ENCODE peak calls at places on chromosomes 13 and 19, in ten cellular contexts. E, I, X, A, U, F, N, H, B and L are unnamed samples.

GRCh38 chr19:50629801-50630200 is 9.9 kb downstream of the SYT3 start:
- DNase-seq in A (no peak), N (no peak), B (no peak), H (no peak), I (no peak), X (no peak), F (no peak), E (no peak), U (no peak), L (no peak)

GRCh38 chr13:31814523-31814922 is 75.2 kb downstream of the RXFP2 start:
- DNase-seq in B (no peak), X (no peak), U (no peak), A (no peak), E (no peak), I (no peak), H (no peak), F (no peak), N (no peak), L (no peak)

GRCh38 chr19:42282036-42282762 is 13.1 kb downstream of the CIC start:
- DNase-seq in U (no peak), N (no peak), I (no peak), H (peak; percentile 36), A (no peak), B (no peak), E (no peak), X (no peak), F (peak; percentile 47), L (no peak)

GRCh38 chr13:110471156-110471832 is 90.2 kb downstream of the RAB20 start:
- DNase-seq in N (no peak), U (no peak), H (no peak), A (no peak), B (no peak), X (no peak), F (no peak), I (no peak), E (no peak), L (no peak)

GRCh38 chr13:44425041-44425814 is 51.6 kb downstream of the SERP2 start:
- DNase-seq in E (no peak), X (peak; percentile 16), N (no peak), A (no peak), B (no peak), I (no peak), F (no peak), U (no peak), H (no peak), L (no peak)

GRCh38 chr19:58558066-58558622 is at the start of gene UBE2M:
- DNase-seq in F (peak; percentile 96), U (peak; percentile 91), A (peak; percentile 63), X (peak; percentile 89), I (peak; percentile 68), E (peak; percentile 55), H (no peak), B (peak; percentile 68), N (no peak), L (no peak)

GRCh38 chr13:98581971-98582702 is 5.2 kb upstream of the STK24 start:
- DNase-seq in I (no peak), U (no peak), B (peak; percentile 84), H (peak; percentile 75), E (no peak), N (no peak), F (peak; percentile 48), X (no peak), A (no peak), L (no peak)

GRCh38 chr19:38952395-38953165 is 21.8 kb downstream of the MRPS12 start:
- DNase-seq in B (peak; percentile 43), X (no peak), F (peak; percentile 56), I (no peak), E (peak; percentile 11), H (no peak), A (no peak), U (no peak), N (no peak), L (no peak)

GRCh38 chr19:58544591-58545285 is 874 bp downstream of the TRIM28 start:
- DNase-seq in H (peak; percentile 52), B (peak; percentile 76), I (peak; percentile 77), A (peak; percentile 50), X (no peak), F (peak; percentile 88), E (no peak), U (no peak), N (no peak), L (no peak)

GRCh38 chr13:113812140-113813036 is 51.5 kb downstream of the GAS6 start:
- DNase-seq in E (no peak), U (peak; percentile 76), H (no peak), F (no peak), N (no peak), I (no peak), X (no peak), B (no peak), A (no peak), L (no peak)

GRCh38 chr19:40778865-40779284 is 828 bp downstream of the RAB4B start:
- DNase-seq in A (no peak), I (no peak), U (no peak), B (no peak), N (no peak), F (peak; percentile 57), E (no peak), X (no peak), H (no peak), L (no peak)

GRCh38 chr19:48135411-48135810 is 24.8 kb upstream of the PLA2G4C start:
- DNase-seq in B (no peak), A (no peak), F (peak; percentile 23), X (no peak), N (no peak), H (no peak), I (no peak), U (no peak), E (no peak), L (no peak)

GRCh38 chr13:99018418-99019180 is 40.7 kb upstream of the DOCK9 start:
- DNase-seq in H (peak; percentile 79), X (no peak), B (no peak), E (no peak), U (no peak), A (no peak), F (no peak), N (no peak), I (no peak), L (no peak)

DNA sequence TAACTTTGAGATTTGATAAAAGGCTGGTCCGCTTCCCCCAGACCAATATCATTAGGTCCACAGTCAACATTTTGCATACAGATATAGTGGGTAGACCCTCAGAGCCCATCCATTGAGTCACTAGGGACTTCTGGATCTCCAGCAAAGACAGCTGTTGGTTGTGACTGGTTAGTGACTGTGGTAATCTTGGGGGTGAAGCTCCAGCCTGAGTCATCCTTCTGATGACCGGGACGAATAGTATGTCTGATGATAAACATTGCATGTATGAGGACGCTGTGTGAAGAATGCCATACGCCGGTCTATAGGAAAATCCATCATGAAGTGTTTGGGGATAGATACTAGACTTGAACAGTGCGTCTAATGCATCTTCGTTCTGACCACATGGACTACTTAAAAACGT is 307.0 kb downstream of the UQCRFS1 start:
- DNase-seq in A (no peak), X (no peak), U (no peak), H (peak; percentile 26), E (no peak), I (no peak), N (no peak), F (no peak), B (no peak), L (peak; percentile 1)
- H3K27me3 ChIP-seq in A (no peaks in the 10 kb centered on the region), X (no peaks in the 10 kb centered on the region), U (peaks cover 7% of the 10 kb centered on the region), H (no peaks in the 10 kb centered on the region), E (no peaks in the 10 kb centered on the region), I (no peaks in the 10 kb centered on the region), N (no peaks in the 10 kb centered on the region), F (no peaks in the 10 kb centered on the region), B (no peaks in the 10 kb centered on the region), L (no peaks in the 10 kb centered on the region)

DNA sequence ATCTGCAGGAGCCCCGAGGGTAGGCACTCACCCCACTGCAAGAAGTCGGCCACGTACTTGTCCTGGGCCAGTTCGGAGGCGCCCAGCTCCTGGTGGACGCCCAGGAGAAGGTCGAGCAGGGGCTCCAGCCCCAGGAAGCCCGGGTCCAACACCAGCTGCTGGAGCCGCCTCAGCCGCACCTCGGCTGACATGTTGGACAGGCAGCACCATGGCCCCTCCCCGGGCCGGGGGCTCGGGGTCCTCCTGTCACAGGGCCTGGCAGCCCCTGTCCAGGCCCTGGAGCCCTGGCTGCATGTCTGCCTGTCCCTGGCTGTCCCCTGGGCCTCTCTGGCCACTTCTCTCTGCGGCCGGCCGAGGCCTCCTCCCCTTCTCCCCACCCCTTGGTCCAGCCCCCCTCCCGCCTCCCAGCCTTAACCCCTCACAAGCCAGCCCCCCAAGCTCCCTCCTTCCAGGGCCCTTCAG is at the start of gene DMPK:
- DNase-seq in N (no peak), A (peak; percentile 76), H (no peak), X (peak; percentile 89), I (peak; percentile 77), F (no peak), B (peak; percentile 77), E (no peak), U (peak; percentile 75), L (no peak)
- H3K4me3 ChIP-seq in N (no peak within 1 kb of the TSS), A (peak within 1 kb of the TSS; percentile 63), H (peak within 1 kb of the TSS; percentile 81), X (peak within 1 kb of the TSS; percentile 76), I (peak within 1 kb of the TSS; percentile 37), F (peak within 1 kb of the TSS; percentile 10), B (peak within 1 kb of the TSS; percentile 36), E (no peak within 1 kb of the TSS), U (peak within 1 kb of the TSS; percentile 35), L (peak within 1 kb of the TSS; percentile 62)

DNA sequence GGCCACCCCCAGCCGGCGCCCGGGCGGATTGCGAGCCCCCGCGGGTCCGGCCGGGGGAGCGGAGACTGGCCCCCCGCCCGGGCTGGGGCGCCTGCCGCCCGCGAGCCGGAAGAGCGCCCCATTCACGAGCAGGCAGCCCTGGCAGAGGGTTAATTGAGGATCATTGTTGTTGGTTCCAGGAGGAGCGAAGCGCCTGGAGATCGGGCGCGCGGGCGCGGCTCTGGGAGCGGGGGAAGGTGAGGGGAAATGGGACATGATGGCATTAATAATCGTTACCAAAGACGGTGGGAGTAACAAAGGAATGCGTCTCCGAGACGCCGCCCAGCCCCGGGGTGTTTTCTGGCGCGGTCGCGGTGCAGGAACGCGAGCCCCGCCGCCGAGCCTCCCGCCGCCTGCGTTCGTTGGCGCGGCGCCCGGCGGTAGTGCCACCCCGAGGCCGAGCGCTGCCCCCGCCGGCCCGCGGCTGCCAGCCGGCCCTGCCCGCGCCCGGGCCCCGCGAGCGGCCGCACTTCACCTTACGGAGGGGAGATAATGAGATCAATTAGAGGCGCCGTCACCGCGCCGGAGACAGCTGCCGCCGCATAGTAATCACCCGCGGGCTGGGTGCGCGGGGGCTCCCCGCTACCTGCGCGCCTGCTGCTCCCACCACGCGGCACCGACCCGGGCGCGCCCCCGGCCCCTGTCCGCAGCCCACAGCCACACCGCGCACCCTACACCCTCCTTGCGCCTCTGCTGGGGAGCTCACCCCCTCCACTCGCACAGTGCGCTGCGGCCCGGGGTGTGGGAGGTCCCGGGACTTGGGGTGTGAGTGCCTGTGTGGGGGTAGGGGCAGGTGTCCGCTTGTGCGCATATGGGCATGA is 2.8 kb downstream of the ZNF536 start:
- DNase-seq in E (no peak), X (no peak), U (no peak), A (no peak), N (no peak), F (peak; percentile 26), H (no peak), I (no peak), B (peak; percentile 12), L (no peak)
- H3K27me3 ChIP-seq in E (peaks cover 3% of the 10 kb centered on the region), X (no peaks in the 10 kb centered on the region), U (peaks cover 64% of the 10 kb centered on the region), A (no peaks in the 10 kb centered on the region), N (peaks cover 3% of the 10 kb centered on the region), F (peaks cover 70% of the 10 kb centered on the region), H (no peaks in the 10 kb centered on the region), I (peaks cover 47% of the 10 kb centered on the region), B (peaks cover 82% of the 10 kb centered on the region), L (no peaks in the 10 kb centered on the region)

DNA sequence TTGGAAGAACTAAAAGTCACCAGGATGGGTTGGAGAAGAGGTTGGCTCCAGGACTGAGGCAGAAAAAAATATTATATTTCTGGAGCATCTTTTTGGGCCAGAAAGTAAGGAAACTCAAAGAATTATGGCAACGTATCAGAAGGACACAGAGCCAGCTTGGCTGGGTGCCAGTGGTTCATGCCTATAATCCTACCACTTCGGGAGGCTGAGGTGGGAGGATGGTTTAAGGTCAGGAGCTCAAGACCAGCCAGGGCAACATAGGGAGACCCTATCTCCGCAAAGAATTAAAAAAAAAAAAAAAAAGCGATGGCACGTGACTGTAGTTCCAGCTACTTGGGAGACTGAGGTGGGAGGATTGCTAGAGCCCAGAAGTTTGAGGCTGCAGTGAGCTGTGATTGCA is 108.1 kb downstream of the GADD45B start:
- DNase-seq in U (no peak), E (no peak), F (no peak), B (no peak), N (no peak), X (peak; percentile 73), A (no peak), H (no peak), I (no peak), L (no peak)
- H3K4me3 ChIP-seq in U (no peak overlapping the region), E (no peak overlapping the region), F (no peak overlapping the region), B (no peak overlapping the region), N (no peak overlapping the region), X (no peak overlapping the region), A (no peak overlapping the region), H (no peak overlapping the region), I (no peak overlapping the region), L (no peak overlapping the region)